ENCODE peak calls at places on chromosomes 5 and 9, in ten cellular contexts. J is posterior vena cava, O is psoas muscle, E is COR-L47, X is HuH-7.5, B is endothelial cell, A is cardiac fibroblast, L is Right ventricle myocardium inferior, W is GM06990, P is HuH-7. T is an unnamed sample.

GRCh38 chr5:62608529-62609511 is 30.2 kb downstream of the LRRC70 start:
- DNase-seq in J (no peak), O (no peak), E (no peak), X (no peak), B (no peak), A (no peak), L (no peak), W (no peak), P (no peak), T (no peak)

GRCh38 chr9:120933310-120934044 is 6.9 kb upstream of the TRAF1 start:
- DNase-seq in J (no peak), O (no peak), E (no peak), X (no peak), B (no peak), A (no peak), L (no peak), W (no peak), P (no peak), T (no peak)

GRCh38 chr5:11617080-11617479 is 287.2 kb downstream of the CTNND2 start:
- DNase-seq in J (no peak), O (no peak), E (no peak), X (no peak), B (no peak), A (no peak), L (no peak), W (no peak), P (no peak), T (no peak)

GRCh38 chr5:29508131-29508530 is 1685.4 kb upstream of the CDH6 start:
- DNase-seq in J (no peak), O (no peak), E (no peak), X (no peak), B (no peak), A (no peak), L (no peak), W (no peak), P (no peak), T (no peak)

GRCh38 chr5:145991044-145991575 is 54.7 kb downstream of the SH3RF2 start:
- DNase-seq in J (no peak), O (no peak), E (no peak), X (no peak), B (no peak), A (peak; percentile 43), L (no peak), W (no peak), P (no peak), T (no peak)

GRCh38 chr5:140245926-140246325 is 57.0 kb downstream of the PFDN1 start:
- DNase-seq in J (no peak), O (no peak), E (no peak), X (no peak), B (no peak), A (no peak), L (no peak), W (no peak), P (no peak), T (no peak)

GRCh38 chr9:122346478-122347347 is 24.1 kb upstream of the PTGS1 start:
- DNase-seq in J (peak; percentile 89), O (peak; percentile 70), E (no peak), X (peak; percentile 45), B (peak; percentile 77), A (no peak), L (peak; percentile 85), W (no peak), P (peak; percentile 59), T (no peak)

GRCh38 chr5:34499001-34499734 is 157.0 kb upstream of the RAI14 start:
- DNase-seq in J (no peak), O (no peak), E (no peak), X (no peak), B (no peak), A (peak; percentile 89), L (no peak), W (peak; percentile 62), P (no peak), T (peak; percentile 37)

GRCh38 chr5:149656576-149657182 is 73.4 kb upstream of the PPARGC1B start:
- DNase-seq in J (no peak), O (no peak), E (peak; percentile 18), X (peak; percentile 24), B (peak; percentile 76), A (peak; percentile 41), L (no peak), W (no peak), P (peak; percentile 51), T (peak; percentile 55)

GRCh38 chr5:109866051-109866450 is 176.3 kb downstream of the MAN2A1 start:
- DNase-seq in J (no peak), O (no peak), E (no peak), X (no peak), B (no peak), A (peak; percentile 91), L (no peak), W (no peak), P (no peak), T (no peak)

GRCh38 chr5:80481019-80481893 is 6.6 kb upstream of the FAM151B start:
- DNase-seq in J (no peak), O (no peak), E (peak; percentile 15), X (peak; percentile 19), B (peak; percentile 27), A (peak; percentile 78), L (no peak), W (no peak), P (peak; percentile 46), T (peak; percentile 46)

GRCh38 chr5:136155769-136156168 is 23.1 kb downstream of the SMAD5 start:
- DNase-seq in J (no peak), O (no peak), E (no peak), X (no peak), B (no peak), A (peak; percentile 58), L (no peak), W (no peak), P (no peak), T (no peak)

GRCh38 chr5:134184155-134185135 is 7.7 kb upstream of the SKP1 start:
- DNase-seq in J (peak; percentile 88), O (peak; percentile 84), E (peak; percentile 19), X (peak; percentile 67), B (peak; percentile 82), A (peak; percentile 75), L (peak; percentile 80), W (peak; percentile 41), P (peak; percentile 79), T (peak; percentile 82)

GRCh38 chr9:33921967-33922895 is 105.3 kb downstream of the UBE2R2 start:
- DNase-seq in J (no peak), O (no peak), E (peak; percentile 16), X (peak; percentile 41), B (peak; percentile 60), A (peak; percentile 45), L (no peak), W (no peak), P (peak; percentile 30), T (no peak)

GRCh38 chr5:160312960-160313734 is 783 bp upstream of the CCNJL start:
- DNase-seq in J (no peak), O (no peak), E (no peak), X (peak; percentile 42), B (no peak), A (no peak), L (no peak), W (no peak), P (peak; percentile 35), T (no peak)

GRCh38 chr5:38289457-38289856 is 31.1 kb downstream of the EGFLAM start:
- DNase-seq in J (no peak), O (no peak), E (no peak), X (no peak), B (no peak), A (no peak), L (no peak), W (no peak), P (no peak), T (no peak)

GRCh38 chr5:149141957-149142851 is 911 bp downstream of the ABLIM3 start:
- DNase-seq in J (no peak), O (peak; percentile 56), E (no peak), X (no peak), B (no peak), A (peak; percentile 48), L (no peak), W (no peak), P (no peak), T (no peak)

GRCh38 chr9:82271099-82271498 is 282.5 kb downstream of the SPATA31D1 start:
- DNase-seq in J (no peak), O (no peak), E (no peak), X (no peak), B (no peak), A (peak; percentile 65), L (no peak), W (no peak), P (no peak), T (no peak)